ENCODE peak calls at places on chromosome 16, in nine cellular contexts. G is CD8-positive, alpha-beta memory T cell; V is CD8-positive, alpha-beta T cell; Q is suprapubic skin; N is breast epithelium; A is BJ; I is sigmoid colon; J is trophoblast cell; P is left ventricle myocardium inferior. L is an unnamed sample.

GRCh38 chr16:86753399-86753798 is 175.1 kb downstream of the FOXL1 start:
- DNase-seq in G (no peak), V (no peak), Q (no peak), N (no peak), A (no peak), I (no peak), J (no peak), P (no peak), L (no peak)

GRCh38 chr16:11105038-11105903 is 150.7 kb downstream of the SOCS1 start:
- DNase-seq in G (no peak), V (no peak), Q (no peak), N (no peak), A (peak; percentile 91), I (peak; percentile 79), J (peak; percentile 96), P (no peak), L (peak; percentile 64)

GRCh38 chr16:79659352-79659751 is 58.8 kb upstream of the MAF start:
- DNase-seq in G (no peak), V (no peak), Q (no peak), N (no peak), A (no peak), I (no peak), J (no peak), P (no peak), L (no peak)

GRCh38 chr16:72829846-72830620 is 217.9 kb downstream of the ZFHX3 start:
- DNase-seq in G (no peak), V (no peak), Q (no peak), N (no peak), A (no peak), I (no peak), J (no peak), P (no peak), L (peak; percentile 34)

GRCh38 chr16:30793508-30794069 is 6.6 kb upstream of the ZNF629 start:
- DNase-seq in G (no peak), V (no peak), Q (no peak), N (no peak), A (no peak), I (no peak), J (no peak), P (no peak), L (no peak)

GRCh38 chr16:11256657-11257130 is 690 bp upstream of the SOCS1 start:
- DNase-seq in G (no peak), V (no peak), Q (peak; percentile 90), N (no peak), A (no peak), I (peak; percentile 82), J (peak; percentile 71), P (peak; percentile 76), L (peak; percentile 71)

GRCh38 chr16:75234856-75235696 is 16.3 kb downstream of the CTRB1 start:
- DNase-seq in G (no peak), V (no peak), Q (no peak), N (no peak), A (no peak), I (peak; percentile 70), J (no peak), P (no peak), L (no peak)

GRCh38 chr16:8798174-8798527 is 512 bp downstream of the PMM2 start:
- DNase-seq in G (no peak), V (no peak), Q (no peak), N (no peak), A (no peak), I (no peak), J (peak; percentile 51), P (no peak), L (peak; percentile 18)

GRCh38 chr16:79001156-79001997 is 599.2 kb downstream of the MAF start:
- DNase-seq in G (no peak), V (no peak), Q (no peak), N (no peak), A (no peak), I (no peak), J (no peak), P (no peak), L (no peak)

GRCh38 chr16:6777624-6778023 is 555.0 kb upstream of the RBFOX1 start:
- DNase-seq in G (no peak), V (no peak), Q (no peak), N (no peak), A (no peak), I (no peak), J (no peak), P (no peak), L (no peak)

GRCh38 chr16:49058382-49058781 is 223.3 kb downstream of the CBLN1 start:
- DNase-seq in G (no peak), V (no peak), Q (no peak), N (no peak), A (no peak), I (no peak), J (no peak), P (no peak), L (no peak)

DNA sequence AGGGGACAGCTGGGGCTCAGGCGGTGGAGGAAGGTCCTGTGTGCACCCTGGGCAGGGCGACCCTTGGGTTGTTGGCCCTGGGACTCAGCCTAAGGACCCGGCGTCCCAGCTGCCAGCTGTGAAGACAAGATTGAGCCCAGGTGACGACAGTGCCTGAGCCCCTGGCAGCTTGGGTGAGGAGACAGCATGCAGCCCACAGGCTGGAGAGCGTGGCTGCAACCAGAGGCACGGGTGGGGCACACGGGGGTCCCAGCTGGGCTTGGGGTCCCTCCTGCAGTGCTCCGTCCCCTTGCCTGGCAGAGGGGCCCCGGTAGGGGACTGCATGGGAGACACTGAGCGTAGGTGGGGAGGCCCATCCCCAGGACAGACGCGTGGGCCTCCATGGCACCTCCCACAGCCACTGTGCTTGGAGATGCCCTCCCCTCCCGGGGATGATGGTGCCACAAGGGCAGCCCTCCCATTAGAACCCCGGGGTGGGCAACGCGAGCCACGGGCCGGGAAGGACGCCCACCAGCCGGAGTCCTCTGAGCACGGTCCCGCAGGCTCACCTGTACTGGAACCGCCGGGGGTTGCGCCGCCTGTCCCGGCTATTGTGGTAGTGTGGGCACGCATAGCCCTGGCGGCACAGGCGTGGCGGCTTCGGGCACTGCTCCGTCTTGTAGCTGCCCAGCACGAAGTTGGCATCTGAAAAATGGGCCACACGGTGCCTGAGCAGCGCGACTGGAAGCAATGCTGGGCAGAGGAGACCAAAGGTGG is 15.5 kb downstream of the UNKL start:
- DNase-seq in G (no peak), V (no peak), Q (no peak), N (no peak), A (no peak), I (no peak), J (no peak), P (no peak), L (no peak)
- H3K36me3 ChIP-seq in G (peaks cover 15% of the 10 kb centered on the region), V (peaks cover 27% of the 10 kb centered on the region), Q (peaks cover 91% of the 10 kb centered on the region), N (no peaks in the 10 kb centered on the region), A (peaks cover 30% of the 10 kb centered on the region), I (peaks cover 96% of the 10 kb centered on the region), J (peaks cover 33% of the 10 kb centered on the region), P (peaks cover 80% of the 10 kb centered on the region), L (no peaks in the 10 kb centered on the region)

GRCh38 chr16:81661082-81661481 is 118.0 kb upstream of the PLCG2 start:
- DNase-seq in G (no peak), V (no peak), Q (no peak), N (no peak), A (no peak), I (no peak), J (no peak), P (no peak), L (no peak)
- H3K36me3 ChIP-seq in G (peaks cover 34% of the 10 kb centered on the region), V (peaks cover 23% of the 10 kb centered on the region), Q (peaks cover 78% of the 10 kb centered on the region), N (no peaks in the 10 kb centered on the region), A (peaks cover 13% of the 10 kb centered on the region), I (peaks cover 72% of the 10 kb centered on the region), J (peaks cover 73% of the 10 kb centered on the region), P (peaks cover 45% of the 10 kb centered on the region), L (peaks cover 4% of the 10 kb centered on the region)

DNA sequence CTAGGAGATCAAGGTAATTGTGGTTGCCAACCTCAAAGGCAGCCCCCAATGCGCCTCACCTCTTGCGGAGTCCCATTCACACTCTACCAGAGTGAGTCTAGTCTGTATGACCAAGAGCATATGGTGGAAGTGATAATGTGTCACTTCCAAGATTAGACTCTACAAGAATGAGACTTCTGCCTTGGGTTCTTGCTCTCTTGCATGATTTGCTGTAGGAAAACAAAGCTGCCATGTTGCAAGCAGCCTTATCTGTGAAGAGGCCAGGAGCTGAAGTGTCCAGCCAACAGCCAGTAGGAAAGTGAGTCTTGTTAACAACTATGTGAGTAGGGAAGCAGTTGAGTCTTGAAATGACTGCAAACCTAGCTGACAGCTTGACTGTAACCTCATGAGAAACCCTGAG is 3.4 kb downstream of the TERF2 start:
- DNase-seq in G (no peak), V (no peak), Q (no peak), N (no peak), A (no peak), I (no peak), J (no peak), P (no peak), L (no peak)
- H3K36me3 ChIP-seq in G (peaks cover 26% of the 10 kb centered on the region), V (peaks cover 4% of the 10 kb centered on the region), Q (peaks cover 48% of the 10 kb centered on the region), N (no peaks in the 10 kb centered on the region), A (peaks cover 3% of the 10 kb centered on the region), I (peaks cover 64% of the 10 kb centered on the region), J (peaks cover 23% of the 10 kb centered on the region), P (peaks cover 68% of the 10 kb centered on the region), L (peaks cover 41% of the 10 kb centered on the region)

GRCh38 chr16:23563186-23563585 is 5.7 kb downstream of the UBFD1 start:
- DNase-seq in G (no peak), V (no peak), Q (no peak), N (no peak), A (no peak), I (no peak), J (no peak), P (no peak), L (no peak)
- H3K36me3 ChIP-seq in G (peaks cover 47% of the 10 kb centered on the region), V (peaks cover 47% of the 10 kb centered on the region), Q (peaks cover 76% of the 10 kb centered on the region), N (peaks cover 6% of the 10 kb centered on the region), A (peaks cover 36% of the 10 kb centered on the region), I (peaks cover 90% of the 10 kb centered on the region), J (peaks cover 75% of the 10 kb centered on the region), P (peaks cover 91% of the 10 kb centered on the region), L (peaks cover 92% of the 10 kb centered on the region)

L was measured in MG63.